ENCODE peak calls at places on chromosomes 3 and 15, in five cellular contexts. B is psoas muscle, J is mucosa of descending colon, L is GM20000, V is epithelial cell of esophagus. K is an unnamed sample.

GRCh38 chr3:107421170-107421792 is 44.0 kb downstream of the CCDC54 start:
- DNase-seq in B (no peak), J (no peak), L (peak; percentile 52), V (peak; percentile 75), K (peak; percentile 84)

GRCh38 chr15:32683906-32684584 is 33.8 kb upstream of the GREM1 start:
- DNase-seq in B (no peak), J (no peak), L (no peak), V (peak; percentile 92), K (peak; percentile 97)

GRCh38 chr15:85541744-85542143 is 161.3 kb downstream of the AKAP13 start:
- DNase-seq in B (no peak), J (no peak), L (peak; percentile 22), V (peak; percentile 31), K (no peak)

GRCh38 chr3:129428382-129429079 is at the start of gene EFCAB12:
- DNase-seq in B (peak; percentile 97), J (peak; percentile 97), L (peak; percentile 79), V (peak; percentile 94), K (peak; percentile 94)

GRCh38 chr3:15055019-15055557 is 10.0 kb downstream of the MRPS25 start:
- DNase-seq in B (no peak), J (no peak), L (peak; percentile 68), V (no peak), K (peak; percentile 11)

GRCh38 chr3:52633786-52634185 is 51.9 kb downstream of the PBRM1 start:
- DNase-seq in B (no peak), J (no peak), L (no peak), V (no peak), K (no peak)

GRCh38 chr3:67305160-67305559 is 307.1 kb downstream of the KBTBD8 start:
- DNase-seq in B (no peak), J (no peak), L (no peak), V (no peak), K (no peak)

GRCh38 chr3:50551293-50552057 is 16.1 kb downstream of the C3orf18 start:
- DNase-seq in B (no peak), J (no peak), L (no peak), V (peak; percentile 13), K (no peak)

GRCh38 chr3:14536055-14536815 is 3.9 kb downstream of the GRIP2 start:
- DNase-seq in B (peak; percentile 36), J (peak; percentile 6), L (no peak), V (no peak), K (no peak)

GRCh38 chr3:102113421-102114041 is 264.2 kb downstream of the NFKBIZ start:
- DNase-seq in B (no peak), J (no peak), L (no peak), V (no peak), K (no peak)

GRCh38 chr15:34241376-34242350 is 16.8 kb downstream of the EMC4 start:
- DNase-seq in B (no peak), J (no peak), L (peak; percentile 44), V (peak; percentile 78), K (peak; percentile 70)

GRCh38 chr15:62287066-62287857 is 122.2 kb upstream of the C2CD4B start:
- DNase-seq in B (no peak), J (no peak), L (no peak), V (no peak), K (no peak)

GRCh38 chr15:76056931-76057330 is 2.9 kb upstream of the TMEM266 start:
- DNase-seq in B (no peak), J (no peak), L (peak; percentile 56), V (peak; percentile 88), K (no peak)

GRCh38 chr3:16300282-16300681 is 35.3 kb downstream of the OXNAD1 start:
- DNase-seq in B (no peak), J (no peak), L (no peak), V (no peak), K (no peak)

GRCh38 chr3:166445865-166446264 is 608.6 kb upstream of the BCHE start:
- DNase-seq in B (no peak), J (no peak), L (no peak), V (peak; percentile 90), K (no peak)

GRCh38 chr3:60048447-60048848 is 998.6 kb upstream of the CFAP20DC start:
- DNase-seq in B (no peak), J (no peak), L (no peak), V (no peak), K (no peak)

GRCh38 chr3:60047426-60048200 is 997.8 kb upstream of the CFAP20DC start:
- DNase-seq in B (no peak), J (no peak), L (no peak), V (no peak), K (no peak)

GRCh38 chr3:60045686-60046085 is 995.9 kb upstream of the CFAP20DC start:
- DNase-seq in B (no peak), J (no peak), L (no peak), V (no peak), K (no peak)

DNA sequence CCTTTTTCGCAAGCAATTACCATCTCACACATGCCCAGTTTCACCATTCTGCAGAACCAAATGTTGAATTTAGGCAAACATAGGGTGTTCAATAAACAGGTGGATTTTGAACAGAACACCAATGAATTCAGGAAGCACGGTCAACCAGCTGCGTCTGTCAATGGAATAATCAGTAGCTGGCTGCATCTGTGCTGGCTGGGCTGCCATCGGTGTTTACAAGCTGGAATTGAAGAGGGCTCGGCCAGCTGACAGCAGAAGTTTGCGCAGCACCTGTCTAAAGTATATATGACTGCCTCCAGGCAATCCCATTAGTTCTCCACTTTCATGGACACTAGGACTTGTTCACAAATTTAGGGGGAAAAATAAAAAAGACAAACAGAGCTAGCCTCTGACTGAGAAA is 996.4 kb upstream of the CFAP20DC start:
- DNase-seq in B (no peak), J (no peak), L (no peak), V (no peak), K (no peak)
- TF ChIP-seq CTCF in B (no peak), J (no peak), L (no peak), V (no peak), K (no peak)

GRCh38 chr15:57751177-57751800 is 44.8 kb downstream of the POLR2M start:
- DNase-seq in B (no peak), J (no peak), L (peak; percentile 16), V (peak; percentile 62), K (peak; percentile 75)
- TF ChIP-seq CTCF in B (peak; percentile 35), J (no peak), L (no peak), V (peak; percentile 75), K (peak; percentile 82)

GRCh38 chr3:38698760-38699159 is 49.3 kb upstream of the SCN5A start:
- DNase-seq in B (no peak), J (no peak), L (no peak), V (no peak), K (no peak)

GRCh38 chr3:38696034-38696433 is 46.5 kb upstream of the SCN5A start:
- DNase-seq in B (no peak), J (no peak), L (no peak), V (no peak), K (no peak)

GRCh38 chr3:38702231-38702630 is 52.7 kb upstream of the SCN5A start:
- DNase-seq in B (no peak), J (no peak), L (no peak), V (no peak), K (no peak)

GRCh38 chr3:38698061-38698460 is 48.6 kb upstream of the SCN5A start:
- DNase-seq in B (no peak), J (no peak), L (no peak), V (no peak), K (no peak)
- TF ChIP-seq CTCF in B (no peak), J (no peak), L (no peak), V (no peak), K (no peak)

GRCh38 chr3:196202516-196202970 is 8.7 kb downstream of the ZDHHC19 start:
- DNase-seq in B (peak; percentile 63), J (no peak), L (peak; percentile 68), V (no peak), K (peak; percentile 22)

GRCh38 chr3:196197524-196197923 is 13.7 kb downstream of the ZDHHC19 start:
- DNase-seq in B (peak; percentile 50), J (no peak), L (no peak), V (no peak), K (no peak)

GRCh38 chr3:196198081-196198675 is 13.0 kb downstream of the ZDHHC19 start:
- DNase-seq in B (peak; percentile 23), J (no peak), L (no peak), V (no peak), K (no peak)

GRCh38 chr3:196195664-196196255 is 15.4 kb downstream of the ZDHHC19 start:
- DNase-seq in B (peak; percentile 48), J (no peak), L (no peak), V (no peak), K (no peak)

GRCh38 chr3:196198771-196199753 is 12.1 kb downstream of the ZDHHC19 start:
- DNase-seq in B (peak; percentile 6), J (no peak), L (no peak), V (peak; percentile 26), K (no peak)
- TF ChIP-seq CTCF in B (no peak), J (no peak), L (peak; percentile 20), V (peak; percentile 20), K (no peak)

GRCh38 chr15:70055601-70056051 is 42.1 kb downstream of the TLE3 start:
- DNase-seq in B (no peak), J (peak; percentile 8), L (no peak), V (no peak), K (no peak)
- TF ChIP-seq CTCF in B (no peak), J (no peak), L (no peak), V (no peak), K (no peak)

DNA sequence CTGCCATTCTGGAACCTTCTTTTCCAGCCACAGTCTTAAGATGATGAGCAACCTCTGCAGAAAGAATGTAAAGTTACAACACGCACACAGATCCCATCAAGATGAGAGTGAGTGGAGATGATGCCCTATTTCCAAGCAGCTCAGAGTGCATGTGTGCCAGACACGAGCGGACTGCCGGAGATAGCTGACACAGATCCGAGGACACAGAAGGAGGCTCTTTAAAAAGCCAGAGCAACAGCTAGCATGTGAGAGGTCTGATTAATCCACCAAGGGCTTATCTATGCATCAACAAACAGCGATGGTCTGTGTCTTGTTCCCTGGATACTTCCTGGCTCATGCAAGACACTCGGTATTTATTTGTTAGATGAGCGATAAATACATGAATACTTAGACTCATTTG is 128.6 kb upstream of the DLG1 start:
- DNase-seq in B (no peak), J (no peak), L (no peak), V (no peak), K (no peak)
- TF ChIP-seq CTCF in B (no peak), J (no peak), L (no peak), V (no peak), K (no peak)

DNA sequence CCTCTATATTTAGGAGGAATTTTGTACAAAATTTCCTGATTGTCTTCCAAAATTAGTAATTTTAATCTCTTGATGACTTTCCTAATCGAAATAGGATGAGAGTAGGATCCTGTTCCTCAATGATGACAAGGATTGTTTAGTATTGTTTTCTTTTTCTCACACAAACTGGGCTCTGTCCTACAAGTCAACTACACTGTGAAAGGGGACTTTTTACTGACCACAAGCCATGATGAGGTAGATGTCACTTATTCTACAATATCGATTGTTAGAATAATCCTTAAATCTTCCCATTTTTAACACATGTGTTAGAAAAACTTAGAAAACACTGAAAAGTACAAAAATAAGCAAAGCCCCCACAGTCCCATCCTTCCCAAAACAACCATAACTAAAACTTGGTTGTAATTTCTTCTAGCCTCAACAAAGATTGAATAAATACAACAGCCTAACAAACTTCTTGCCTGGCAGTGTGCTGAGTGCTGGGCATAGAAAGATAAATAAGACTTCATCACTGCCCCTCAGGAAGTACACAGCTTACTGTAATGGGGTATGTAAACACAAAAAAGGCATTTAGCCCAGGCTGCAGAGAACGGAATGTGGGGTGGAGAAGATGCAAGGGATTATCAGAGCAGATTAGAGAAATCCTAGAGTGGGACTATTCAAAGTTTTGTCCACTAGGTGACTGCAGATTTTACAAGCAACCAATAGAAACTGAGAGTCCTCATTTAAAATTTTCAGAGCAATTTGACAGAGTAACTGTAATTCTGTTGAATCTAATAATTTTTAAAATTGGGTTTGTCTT is 35.6 kb upstream of the TSC22D2 start:
- DNase-seq in B (no peak), J (no peak), L (peak; percentile 14), V (no peak), K (peak; percentile 33)
- TF ChIP-seq CTCF in B (no peak), J (no peak), L (no peak), V (peak; percentile 11), K (peak; percentile 27)

K was measured in fibroblast of pulmonary artery.